ENCODE peak calls at places on chromosome 18, in ten cellular contexts. Y, V, O, B, Z, F, G, L, R and M are unnamed samples.
A peak's percentile ranks its signal among the peaks of the same experiment; 100 is the strongest.

GRCh38 chr18:70499218-70499691 is 210.4 kb downstream of the SOCS6 start:
- DNase-seq in L (no peak), Y (peak; percentile 6), F (no peak), R (no peak), B (no peak), O (no peak), G (no peak), V (no peak), Z (no peak), M (peak; percentile 15)

GRCh38 chr18:48934708-48935432 is 15.9 kb downstream of the SMAD7 start:
- DNase-seq in G (no peak), V (no peak), O (no peak), F (no peak), Z (no peak), Y (no peak), L (peak; percentile 44), B (peak; percentile 43), R (peak; percentile 58), M (no peak)

GRCh38 chr18:400466-400865 is 100.0 kb downstream of the COLEC12 start:
- DNase-seq in Z (peak; percentile 96), Y (no peak), V (no peak), F (no peak), R (peak; percentile 89), L (peak; percentile 96), B (no peak), G (peak; percentile 28), O (peak; percentile 37), M (no peak)

GRCh38 chr18:49340446-49340845 is 120.0 kb downstream of the DYM start:
- DNase-seq in R (peak; percentile 50), L (peak; percentile 62), V (no peak), O (peak; percentile 53), G (no peak), B (no peak), Y (no peak), Z (peak; percentile 8), F (no peak), M (no peak)

GRCh38 chr18:54734059-54734458 is 94.2 kb upstream of the RAB27B start:
- DNase-seq in F (no peak), R (peak; percentile 90), V (no peak), B (no peak), O (peak; percentile 92), L (peak; percentile 98), Y (no peak), Z (peak; percentile 76), G (peak; percentile 29), M (no peak)

GRCh38 chr18:46718501-46719341 is 38.1 kb downstream of the ST8SIA5 start:
- DNase-seq in R (peak; percentile 22), Y (no peak), L (peak; percentile 38), B (no peak), F (no peak), G (peak; percentile 12), V (no peak), O (peak; percentile 87), Z (peak; percentile 76), M (no peak)

GRCh38 chr18:58208207-58208944 is 164.3 kb downstream of the NEDD4L start:
- DNase-seq in V (no peak), G (no peak), F (no peak), L (no peak), O (no peak), B (no peak), Y (no peak), Z (no peak), R (no peak), M (no peak)

GRCh38 chr18:47968721-47969120 is 38.3 kb upstream of the SMAD2 start:
- DNase-seq in Y (no peak), R (peak; percentile 13), L (peak; percentile 33), F (no peak), B (no peak), Z (no peak), G (no peak), V (no peak), O (peak; percentile 47), M (no peak)

GRCh38 chr18:23401400-23402347 is 51.4 kb upstream of the RIOK3 start:
- DNase-seq in G (peak; percentile 43), Z (no peak), O (peak; percentile 73), R (peak; percentile 89), Y (peak; percentile 63), B (peak; percentile 86), F (no peak), L (peak; percentile 77), V (no peak), M (no peak)

GRCh38 chr18:76686737-76687231 is 135.6 kb upstream of the ZNF236 start:
- DNase-seq in R (peak; percentile 75), F (peak; percentile 55), L (peak; percentile 68), O (peak; percentile 68), Z (no peak), G (peak; percentile 27), B (peak; percentile 69), V (peak; percentile 28), Y (peak; percentile 76), M (peak; percentile 46)

GRCh38 chr18:27964811-27965210 is 212.1 kb downstream of the CDH2 start:
- DNase-seq in F (no peak), Y (peak; percentile 82), O (no peak), R (peak; percentile 11), G (peak; percentile 2), Z (no peak), V (no peak), B (no peak), L (peak; percentile 36), M (no peak)

GRCh38 chr18:21459706-21460286 is 140.7 kb downstream of the ESCO1 start:
- DNase-seq in R (no peak), L (no peak), V (no peak), Y (no peak), B (no peak), F (no peak), G (no peak), Z (no peak), O (no peak), M (no peak)

GRCh38 chr18:59155140-59155539 is 15.5 kb downstream of the SEC11C start:
- DNase-seq in B (no peak), L (peak; percentile 89), F (no peak), R (peak; percentile 9), V (no peak), Z (peak; percentile 89), O (peak; percentile 78), G (peak; percentile 32), Y (no peak), M (no peak)

GRCh38 chr18:79393181-79393598 is 2.5 kb upstream of the NFATC1 start:
- DNase-seq in F (no peak), G (no peak), Y (no peak), R (peak; percentile 36), Z (no peak), O (no peak), B (no peak), L (no peak), V (no peak), M (no peak)

GRCh38 chr18:37551846-37552245 is 13.8 kb downstream of the CELF4 start:
- DNase-seq in F (no peak), G (no peak), Z (no peak), L (no peak), R (no peak), O (no peak), V (no peak), B (no peak), Y (no peak), M (no peak)

GRCh38 chr18:30405038-30405437 is 637.5 kb downstream of the DSC3 start:
- DNase-seq in O (no peak), F (no peak), Y (no peak), B (no peak), G (no peak), Z (no peak), V (no peak), L (no peak), R (no peak), M (no peak)

GRCh38 chr18:9612215-9612830 is 2.0 kb downstream of the PPP4R1 start:
- DNase-seq in R (peak; percentile 58), Z (no peak), Y (peak; percentile 37), L (peak; percentile 61), B (peak; percentile 35), V (peak; percentile 33), F (no peak), G (peak; percentile 63), O (peak; percentile 57), M (peak; percentile 75)

GRCh38 chr18:45050712-45051639 is 370.3 kb downstream of the SETBP1 start:
- DNase-seq in V (no peak), B (no peak), G (peak; percentile 8), O (peak; percentile 89), L (peak; percentile 77), F (no peak), R (peak; percentile 72), Z (peak; percentile 84), Y (no peak), M (no peak)

GRCh38 chr18:73564073-73564472 is 583.6 kb downstream of the FBXO15 start:
- DNase-seq in Y (no peak), L (peak; percentile 70), O (peak; percentile 72), V (no peak), G (peak; percentile 1), Z (peak; percentile 34), F (no peak), R (peak; percentile 54), B (no peak), M (no peak)

GRCh38 chr18:78905334-78905733 is 74.3 kb upstream of the SALL3 start:
- DNase-seq in L (no peak), G (no peak), F (no peak), R (no peak), B (no peak), O (no peak), Z (no peak), Y (no peak), V (no peak), M (no peak)

GRCh38 chr18:54926593-54927297 is 32.5 kb downstream of the CCDC68 start:
- DNase-seq in O (no peak), B (no peak), G (no peak), R (peak; percentile 48), V (no peak), Y (no peak), L (peak; percentile 84), Z (peak; percentile 18), F (no peak), M (no peak)

GRCh38 chr18:610214-610928 is 13.6 kb downstream of the CLUL1 start:
- DNase-seq in B (no peak), F (no peak), Z (no peak), L (no peak), R (no peak), G (no peak), V (no peak), O (no peak), Y (no peak), M (no peak)

GRCh38 chr18:58287626-58288289 is 243.7 kb downstream of the NEDD4L start:
- DNase-seq in Z (no peak), Y (no peak), L (no peak), B (peak; percentile 76), R (no peak), O (no peak), V (no peak), F (no peak), G (no peak), M (no peak)

GRCh38 chr18:33560686-33561370 is 17.2 kb upstream of the ASXL3 start:
- DNase-seq in R (peak; percentile 37), G (no peak), L (peak; percentile 68), Z (no peak), Y (peak; percentile 29), V (no peak), O (peak; percentile 25), B (no peak), F (no peak), M (no peak)

GRCh38 chr18:57909620-57910019 is 106.5 kb upstream of the ATP8B1 start:
- DNase-seq in F (peak; percentile 6), B (peak; percentile 56), Y (no peak), O (peak; percentile 28), L (peak; percentile 40), V (no peak), G (no peak), R (peak; percentile 7), Z (no peak), M (no peak)

GRCh38 chr18:50009772-50010171 is 185.2 kb downstream of the MYO5B start:
- DNase-seq in G (peak; percentile 22), O (no peak), V (peak; percentile 58), Y (peak; percentile 74), F (no peak), R (peak; percentile 45), L (peak; percentile 45), Z (no peak), B (peak; percentile 44), M (peak; percentile 26)

GRCh38 chr18:32438173-32438572 is 32.5 kb downstream of the GAREM1 start:
- DNase-seq in B (no peak), Y (no peak), V (no peak), F (no peak), G (no peak), L (no peak), Z (no peak), O (no peak), R (no peak), M (no peak)

GRCh38 chr18:49161627-49162026 is 210.9 kb upstream of the SMAD7 start:
- DNase-seq in O (peak; percentile 62), Y (no peak), R (peak; percentile 62), V (peak; percentile 55), F (no peak), Z (peak; percentile 55), L (peak; percentile 91), G (no peak), B (no peak), M (peak; percentile 28)